ENCODE peak calls at places on chromosomes 2 and 18, in six cellular contexts. G, E, Q, D, F and B are unnamed samples.

GRCh38 chr2:157747695-157748370 is 119.2 kb upstream of the ACVR1C start:
- DNase-seq in G (no peak), E (peak), Q (no peak), D (peak), F (no peak), B (no peak)

GRCh38 chr2:8587920-8588830 is 93.7 kb upstream of the ID2 start:
- DNase-seq in G (no peak), E (no peak), Q (no peak), D (no peak), F (no peak), B (no peak)

GRCh38 chr2:95318431-95319220 is 21.5 kb downstream of the KCNIP3 start:
- DNase-seq in G (no peak), E (no peak), Q (no peak), D (no peak), F (no peak), B (no peak)

GRCh38 chr2:64819774-64820688 is 166.3 kb upstream of the SERTAD2 start:
- DNase-seq in G (peak), E (no peak), Q (no peak), D (no peak), F (no peak), B (no peak)

GRCh38 chr2:81987370-81987769 is 1682.8 kb upstream of the LRRTM1 start:
- DNase-seq in G (no peak), E (no peak), Q (no peak), D (no peak), F (no peak), B (no peak)

GRCh38 chr2:67267238-67267637 is 129.9 kb upstream of the ETAA1 start:
- DNase-seq in G (no peak), E (no peak), Q (no peak), D (no peak), F (no peak), B (no peak)

GRCh38 chr18:76442413-76443171 is 52.5 kb downstream of the ZNF516 start:
- DNase-seq in G (no peak), E (no peak), Q (no peak), D (no peak), F (no peak), B (no peak)

GRCh38 chr2:190255668-190256067 is 64.0 kb downstream of the HIBCH start:
- DNase-seq in G (no peak), E (no peak), Q (no peak), D (no peak), F (no peak), B (no peak)

GRCh38 chr2:75177427-75177826 is 21.9 kb downstream of the TACR1 start:
- DNase-seq in G (no peak), E (no peak), Q (no peak), D (no peak), F (no peak), B (no peak)

GRCh38 chr2:9307505-9307904 is 100.9 kb downstream of the ASAP2 start:
- DNase-seq in G (no peak), E (no peak), Q (no peak), D (no peak), F (no peak), B (no peak)

GRCh38 chr2:157785200-157785599 is 90.9 kb downstream of the ACVR1 start:
- DNase-seq in G (no peak), E (no peak), Q (no peak), D (peak), F (no peak), B (no peak)

GRCh38 chr2:71892896-71893295 is 254.8 kb downstream of the CYP26B1 start:
- DNase-seq in G (no peak), E (no peak), Q (no peak), D (no peak), F (no peak), B (no peak)

GRCh38 chr2:60551241-60552095 is 2.0 kb downstream of the BCL11A start:
- DNase-seq in G (no peak), E (no peak), Q (no peak), D (peak), F (no peak), B (no peak)

GRCh38 chr18:40380657-40381441 is 1574.2 kb upstream of the PIK3C3 start:
- DNase-seq in G (no peak), E (no peak), Q (no peak), D (peak), F (no peak), B (no peak)

GRCh38 chr2:120820263-120820884 is 84.7 kb downstream of the GLI2 start:
- DNase-seq in G (no peak), E (peak), Q (no peak), D (peak), F (no peak), B (no peak)

GRCh38 chr2:237563816-237564215 is 2.6 kb upstream of the PRLH start:
- DNase-seq in G (no peak), E (no peak), Q (no peak), D (peak), F (no peak), B (no peak)

GRCh38 chr2:52083214-52083613 is 1051.3 kb upstream of the NRXN1 start:
- DNase-seq in G (no peak), E (no peak), Q (no peak), D (no peak), F (peak), B (no peak)

GRCh38 chr2:100470898-100471514 is 724 bp downstream of the NMS start:
- DNase-seq in G (no peak), E (no peak), Q (no peak), D (peak), F (no peak), B (no peak)

GRCh38 chr2:54763636-54764291 is 40.3 kb downstream of the EML6 start:
- DNase-seq in G (no peak), E (no peak), Q (peak), D (no peak), F (no peak), B (no peak)

GRCh38 chr2:240567137-240567871 is 980 bp upstream of the RNPEPL1 start:
- DNase-seq in G (no peak), E (no peak), Q (no peak), D (no peak), F (no peak), B (no peak)

GRCh38 chr2:165558832-165559231 is 89.3 kb downstream of the CSRNP3 start:
- DNase-seq in G (no peak), E (no peak), Q (no peak), D (peak), F (no peak), B (no peak)

GRCh38 chr2:85439986-85440385 is 21.5 kb downstream of the SH2D6 start:
- DNase-seq in G (no peak), E (no peak), Q (no peak), D (no peak), F (no peak), B (no peak)

GRCh38 chr2:189124175-189124574 is 55.4 kb downstream of the COL5A2 start:
- DNase-seq in G (no peak), E (no peak), Q (no peak), D (no peak), F (no peak), B (no peak)